ENCODE peak calls at places on chromosomes 13 and 19, in ten cellular contexts. N is GM20000; Q is progenitor cell of endocrine pancreas; H is fibroblast of lung; M is foreskin fibroblast; P is tibial nerve; K is CD8-positive, alpha-beta T cell; A is A673; T is glutamatergic neuron; G is WTC11. R is an unnamed sample.

GRCh38 chr19:29873024-29873800 is 61.4 kb downstream of the CCNE1 start:
- DNase-seq in N (peak; percentile 91), Q (peak; percentile 75), H (peak; percentile 7), M (peak; percentile 62), P (no peak), K (peak; percentile 39), A (peak; percentile 48), T (peak; percentile 86), G (peak; percentile 85), R (peak; percentile 91)

GRCh38 chr13:62512194-62513141 is 1096.8 kb upstream of the PCDH20 start:
- DNase-seq in N (peak; percentile 37), Q (no peak), H (peak; percentile 1), M (peak; percentile 49), P (no peak), K (no peak), A (peak; percentile 66), T (peak; percentile 62), G (peak; percentile 60), R (peak; percentile 84)

GRCh38 chr13:113930711-113931637 is 42.9 kb downstream of the C13orf46 start:
- DNase-seq in N (peak; percentile 75), Q (no peak), H (no peak), M (no peak), P (peak; percentile 4), K (peak; percentile 32), A (no peak), T (no peak), G (peak; percentile 2), R (peak; percentile 22)

GRCh38 chr13:71624641-71625040 is 242.4 kb downstream of the DACH1 start:
- DNase-seq in N (no peak), Q (no peak), H (peak; percentile 29), M (no peak), P (no peak), K (no peak), A (peak; percentile 85), T (no peak), G (no peak), R (no peak)

GRCh38 chr13:73074101-73074500 is 15.3 kb downstream of the KLF5 start:
- DNase-seq in N (no peak), Q (no peak), H (no peak), M (no peak), P (no peak), K (no peak), A (peak; percentile 45), T (no peak), G (no peak), R (no peak)

GRCh38 chr19:46761418-46761831 is 15.2 kb upstream of the STRN4 start:
- DNase-seq in N (no peak), Q (no peak), H (peak; percentile 21), M (peak; percentile 87), P (no peak), K (no peak), A (no peak), T (no peak), G (no peak), R (no peak)

GRCh38 chr19:8615813-8616596 is 5.5 kb upstream of the ADAMTS10 start:
- DNase-seq in N (peak; percentile 64), Q (peak; percentile 46), H (peak; percentile 45), M (peak; percentile 57), P (peak; percentile 36), K (no peak), A (peak; percentile 81), T (peak; percentile 84), G (peak; percentile 77), R (peak; percentile 90)

GRCh38 chr13:32045963-32046785 is 14.6 kb downstream of the FRY start:
- DNase-seq in N (no peak), Q (no peak), H (peak; percentile 54), M (peak; percentile 56), P (no peak), K (no peak), A (peak; percentile 28), T (no peak), G (no peak), R (no peak)

GRCh38 chr13:79455331-79455730 is 25.6 kb upstream of the NDFIP2 start:
- DNase-seq in N (no peak), Q (no peak), H (peak; percentile 88), M (no peak), P (no peak), K (no peak), A (no peak), T (no peak), G (no peak), R (no peak)

GRCh38 chr13:45713106-45713690 is 11.1 kb downstream of the CBY2 start:
- DNase-seq in N (no peak), Q (no peak), H (no peak), M (no peak), P (no peak), K (no peak), A (no peak), T (no peak), G (peak; percentile 10), R (no peak)

GRCh38 chr19:13376537-13376936 is 129.7 kb downstream of the CACNA1A start:
- DNase-seq in N (no peak), Q (no peak), H (no peak), M (no peak), P (no peak), K (no peak), A (no peak), T (no peak), G (no peak), R (no peak)

GRCh38 chr19:19567391-19567790 is 29.3 kb downstream of the CILP2 start:
- DNase-seq in N (no peak), Q (no peak), H (no peak), M (no peak), P (no peak), K (no peak), A (no peak), T (no peak), G (no peak), R (no peak)
- TF ChIP-seq CTCF in N (no peak), Q (no peak), H (no peak), M (no peak), P (no peak), K (no peak), A (no peak), T (no peak), G (no peak), R (no peak)

GRCh38 chr19:795691-796581 is 1.3 kb upstream of the PTBP1 start:
- DNase-seq in N (no peak), Q (no peak), H (no peak), M (no peak), P (no peak), K (no peak), A (no peak), T (no peak), G (no peak), R (no peak)

GRCh38 chr19:797528-798414 is 519 bp downstream of the PTBP1 start:
- DNase-seq in N (peak; percentile 100), Q (peak; percentile 79), H (peak; percentile 85), M (peak; percentile 98), P (peak; percentile 80), K (peak; percentile 64), A (peak; percentile 96), T (peak; percentile 86), G (peak; percentile 82), R (peak; percentile 92)

GRCh38 chr19:798415-799075 is 1.3 kb downstream of the PTBP1 start:
- DNase-seq in N (peak; percentile 46), Q (no peak), H (no peak), M (peak; percentile 37), P (no peak), K (no peak), A (no peak), T (no peak), G (no peak), R (peak; percentile 57)

GRCh38 chr19:794989-795658 is 2.1 kb upstream of the PTBP1 start:
- DNase-seq in N (no peak), Q (no peak), H (no peak), M (no peak), P (no peak), K (no peak), A (no peak), T (no peak), G (no peak), R (peak; percentile 56)

DNA sequence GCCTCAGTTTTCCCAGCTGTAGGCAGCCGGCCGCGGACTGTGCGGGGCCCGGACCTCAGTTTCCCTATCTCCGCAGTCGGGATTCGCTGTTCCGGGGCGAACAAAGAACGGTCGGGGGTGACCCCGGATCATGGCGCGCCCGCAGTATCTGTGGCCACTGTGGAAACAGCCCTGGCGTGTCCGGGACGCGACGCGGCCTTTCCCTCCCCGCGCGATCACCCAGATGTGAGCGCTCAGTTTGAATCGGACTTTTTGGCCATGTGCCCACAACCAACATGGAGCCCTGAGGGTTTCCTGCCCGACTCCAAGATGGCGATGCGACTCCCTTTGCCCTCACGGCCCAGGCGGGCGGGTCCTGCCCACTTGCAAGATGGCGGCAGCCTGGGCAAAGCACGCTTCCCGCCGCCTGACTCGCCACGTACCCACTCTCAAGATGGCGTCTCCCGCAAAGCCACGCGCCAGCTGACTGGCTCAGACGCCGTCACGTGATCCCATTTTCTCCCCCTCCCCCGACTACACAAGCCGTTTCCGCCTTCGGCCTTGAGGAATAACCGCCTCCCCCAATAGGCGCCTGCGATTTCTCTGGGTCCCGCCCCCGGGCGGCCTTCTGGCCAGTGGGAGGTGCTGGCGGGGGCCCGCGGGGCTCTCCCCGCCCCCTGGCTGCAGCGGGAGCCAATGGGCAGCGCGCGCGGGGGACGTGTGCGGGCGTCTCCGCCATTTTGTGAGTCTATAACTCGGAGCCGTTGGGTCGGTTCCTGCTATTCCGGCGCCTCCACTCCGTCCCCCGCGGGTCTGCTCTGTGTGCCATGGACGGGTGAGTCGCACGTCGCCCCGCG is at the start of gene PTBP1:
- DNase-seq in N (peak; percentile 99), Q (peak; percentile 99), H (peak; percentile 100), M (peak; percentile 100), P (peak; percentile 99), K (peak; percentile 99), A (peak; percentile 100), T (peak; percentile 99), G (peak; percentile 100), R (peak; percentile 100)
- TF ChIP-seq CTCF in N (no peak), Q (no peak), H (no peak), M (no peak), P (peak; percentile 40), K (no peak), A (no peak), T (no peak), G (no peak), R (peak; percentile 26)

DNA sequence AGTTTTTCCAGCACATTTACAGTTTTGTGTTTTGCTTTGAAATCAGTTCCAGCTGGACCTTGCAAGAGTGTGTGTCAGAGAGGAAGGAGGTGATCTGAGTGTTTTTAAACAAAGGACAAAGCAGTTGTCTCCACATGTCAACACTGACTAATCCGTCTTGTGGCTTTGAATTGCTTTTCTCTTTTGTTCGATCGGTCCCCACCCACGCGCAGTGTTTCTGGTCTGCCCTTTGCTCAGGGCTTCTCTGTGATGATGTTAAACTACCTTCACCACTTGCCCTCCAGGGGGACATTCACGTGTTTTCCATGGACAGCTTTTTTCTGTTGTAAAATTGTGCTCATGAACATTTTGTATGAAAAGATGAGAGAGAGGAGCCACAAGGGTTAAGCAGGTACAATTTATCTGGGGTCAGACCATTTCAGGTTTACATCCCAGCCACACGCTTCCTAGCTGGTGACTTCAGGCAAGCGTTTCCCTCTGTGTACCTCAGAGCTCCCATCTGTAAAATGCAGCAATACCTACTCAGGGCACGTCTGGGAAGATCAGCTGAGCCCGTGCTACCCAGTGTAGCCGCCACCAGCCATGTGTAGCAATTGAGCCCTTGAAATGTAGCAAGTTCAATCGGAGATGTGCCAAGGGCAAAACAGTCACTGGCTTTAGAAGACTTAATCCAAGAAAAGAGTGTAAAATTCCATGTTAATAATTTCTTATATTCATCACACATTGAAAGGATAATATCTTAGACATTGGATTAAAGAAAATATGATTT is 13.5 kb upstream of the PLA2G4C start:
- DNase-seq in N (peak; percentile 54), Q (no peak), H (peak; percentile 91), M (peak; percentile 94), P (no peak), K (no peak), A (peak; percentile 70), T (no peak), G (no peak), R (no peak)
- TF ChIP-seq CTCF in N (no peak), Q (peak; percentile 44), H (no peak), M (peak; percentile 32), P (no peak), K (no peak), A (no peak), T (no peak), G (no peak), R (peak; percentile 43)

GRCh38 chr19:14479985-14480694 is 5.0 kb upstream of the PTGER1 start:
- DNase-seq in N (peak; percentile 93), Q (peak; percentile 76), H (peak; percentile 22), M (peak; percentile 45), P (no peak), K (peak; percentile 55), A (peak; percentile 74), T (peak; percentile 89), G (peak; percentile 94), R (peak; percentile 97)
- TF ChIP-seq CTCF in N (peak; percentile 98), Q (peak; percentile 93), H (peak; percentile 65), M (peak; percentile 85), P (peak; percentile 71), K (peak; percentile 93), A (peak; percentile 99), T (peak; percentile 97), G (peak; percentile 98), R (peak; percentile 98)